ENCODE peak calls at places on chromosomes 11 and 22, in nine cellular contexts. One of them, this sample, is unnamed.

GRCh38 chr11:129856036-129856435 is 39.3 kb downstream of the NFRKB start:
- DNase-seq in A673: no peak
- DNase-seq in mesothelial cell of epicardium: no peak
- DNase-seq in heart left ventricle: no peak
- DNase-seq in fibroblast of the aortic adventitia: no peak
- DNase-seq in kidney: no peak
- DNase-seq in stomach: no peak
- DNase-seq in tibial nerve: no peak
- DNase-seq in cardiac muscle cell: no peak
- DNase-seq in this sample: no peak

GRCh38 chr22:19519041-19519926 is 4.9 kb downstream of the CLDN5 start:
- DNase-seq in heart left ventricle: no peak
- DNase-seq in fibroblast of the aortic adventitia: no peak
- DNase-seq in mesothelial cell of epicardium: no peak
- DNase-seq in cardiac muscle cell: no peak
- DNase-seq in tibial nerve: no peak
- DNase-seq in A673: no peak
- DNase-seq in stomach: no peak
- DNase-seq in kidney: no peak
- DNase-seq in this sample: no peak

GRCh38 chr22:42939941-42940653 is 74.9 kb downstream of the PACSIN2 start:
- DNase-seq in A673: peak
- DNase-seq in heart left ventricle: no peak
- DNase-seq in cardiac muscle cell: peak
- DNase-seq in tibial nerve: no peak
- DNase-seq in kidney: peak
- DNase-seq in mesothelial cell of epicardium: no peak
- DNase-seq in fibroblast of the aortic adventitia: peak
- DNase-seq in stomach: peak
- DNase-seq in this sample: peak

GRCh38 chr11:27120211-27120610 is 79.6 kb downstream of the BBOX1 start:
- DNase-seq in fibroblast of the aortic adventitia: peak
- DNase-seq in cardiac muscle cell: no peak
- DNase-seq in heart left ventricle: no peak
- DNase-seq in stomach: no peak
- DNase-seq in tibial nerve: no peak
- DNase-seq in A673: no peak
- DNase-seq in kidney: no peak
- DNase-seq in mesothelial cell of epicardium: no peak
- DNase-seq in this sample: no peak

GRCh38 chr22:27641049-27641790 is 160.3 kb downstream of the MN1 start:
- DNase-seq in kidney: no peak
- DNase-seq in fibroblast of the aortic adventitia: peak
- DNase-seq in heart left ventricle: no peak
- DNase-seq in tibial nerve: no peak
- DNase-seq in mesothelial cell of epicardium: no peak
- DNase-seq in stomach: no peak
- DNase-seq in A673: peak
- DNase-seq in cardiac muscle cell: no peak
- DNase-seq in this sample: no peak

GRCh38 chr11:110833033-110833484 is 120.8 kb upstream of the ARHGAP20 start:
- DNase-seq in cardiac muscle cell: peak
- DNase-seq in heart left ventricle: no peak
- DNase-seq in mesothelial cell of epicardium: no peak
- DNase-seq in stomach: no peak
- DNase-seq in kidney: no peak
- DNase-seq in fibroblast of the aortic adventitia: peak
- DNase-seq in A673: peak
- DNase-seq in tibial nerve: no peak
- DNase-seq in this sample: no peak

GRCh38 chr11:110777765-110778164 is 65.5 kb upstream of the ARHGAP20 start:
- DNase-seq in mesothelial cell of epicardium: no peak
- DNase-seq in fibroblast of the aortic adventitia: peak
- DNase-seq in kidney: no peak
- DNase-seq in stomach: peak
- DNase-seq in A673: peak
- DNase-seq in cardiac muscle cell: peak
- DNase-seq in heart left ventricle: no peak
- DNase-seq in tibial nerve: peak
- DNase-seq in this sample: peak

GRCh38 chr11:59802639-59803176 is 7.9 kb downstream of the MRPL16 start:
- DNase-seq in fibroblast of the aortic adventitia: peak
- DNase-seq in A673: peak
- DNase-seq in tibial nerve: peak
- DNase-seq in heart left ventricle: peak
- DNase-seq in kidney: no peak
- DNase-seq in stomach: no peak
- DNase-seq in mesothelial cell of epicardium: no peak
- DNase-seq in cardiac muscle cell: peak
- DNase-seq in this sample: peak

GRCh38 chr11:90124371-90124770 is 10.1 kb upstream of the NAALAD2 start:
- DNase-seq in tibial nerve: no peak
- DNase-seq in kidney: no peak
- DNase-seq in stomach: no peak
- DNase-seq in heart left ventricle: no peak
- DNase-seq in A673: no peak
- DNase-seq in cardiac muscle cell: no peak
- DNase-seq in mesothelial cell of epicardium: no peak
- DNase-seq in fibroblast of the aortic adventitia: no peak
- DNase-seq in this sample: no peak

GRCh38 chr11:45209904-45210699 is 63.7 kb downstream of the PRDM11 start:
- DNase-seq in cardiac muscle cell: peak
- DNase-seq in fibroblast of the aortic adventitia: peak
- DNase-seq in kidney: peak
- DNase-seq in stomach: peak
- DNase-seq in mesothelial cell of epicardium: peak
- DNase-seq in heart left ventricle: peak
- DNase-seq in tibial nerve: peak
- DNase-seq in A673: peak
- DNase-seq in this sample: peak

GRCh38 chr11:31973175-31973574 is 117.7 kb upstream of the RCN1 start:
- DNase-seq in tibial nerve: no peak
- DNase-seq in mesothelial cell of epicardium: no peak
- DNase-seq in kidney: no peak
- DNase-seq in cardiac muscle cell: no peak
- DNase-seq in A673: no peak
- DNase-seq in fibroblast of the aortic adventitia: no peak
- DNase-seq in heart left ventricle: no peak
- DNase-seq in stomach: no peak
- DNase-seq in this sample: no peak

GRCh38 chr11:100546714-100547113 is 140.4 kb upstream of the ARHGAP42 start:
- DNase-seq in kidney: no peak
- DNase-seq in fibroblast of the aortic adventitia: peak
- DNase-seq in tibial nerve: no peak
- DNase-seq in heart left ventricle: no peak
- DNase-seq in stomach: no peak
- DNase-seq in cardiac muscle cell: peak
- DNase-seq in mesothelial cell of epicardium: no peak
- DNase-seq in A673: peak
- DNase-seq in this sample: no peak

GRCh38 chr22:46072030-46072881 is 78.1 kb upstream of the PPARA start:
- DNase-seq in tibial nerve: no peak
- DNase-seq in kidney: peak
- DNase-seq in mesothelial cell of epicardium: peak
- DNase-seq in cardiac muscle cell: peak
- DNase-seq in A673: peak
- DNase-seq in heart left ventricle: peak
- DNase-seq in stomach: peak
- DNase-seq in fibroblast of the aortic adventitia: peak
- DNase-seq in this sample: peak

GRCh38 chr22:17896552-17896951 is 122.3 kb upstream of the BID start:
- DNase-seq in A673: peak
- DNase-seq in fibroblast of the aortic adventitia: no peak
- DNase-seq in cardiac muscle cell: peak
- DNase-seq in stomach: peak
- DNase-seq in tibial nerve: no peak
- DNase-seq in heart left ventricle: no peak
- DNase-seq in mesothelial cell of epicardium: no peak
- DNase-seq in kidney: no peak
- DNase-seq in this sample: peak
- TF ChIP-seq CTCF in A673: peak
- TF ChIP-seq CTCF in fibroblast of the aortic adventitia: peak
- TF ChIP-seq CTCF in cardiac muscle cell: peak
- TF ChIP-seq CTCF in stomach: peak
- TF ChIP-seq CTCF in tibial nerve: no peak
- TF ChIP-seq CTCF in heart left ventricle: no peak
- TF ChIP-seq CTCF in mesothelial cell of epicardium: peak
- TF ChIP-seq CTCF in kidney: peak
- TF ChIP-seq CTCF in this sample: peak

GRCh38 chr11:120564573-120565301 is 53.2 kb downstream of the GRIK4 start:
- DNase-seq in mesothelial cell of epicardium: no peak
- DNase-seq in heart left ventricle: peak
- DNase-seq in fibroblast of the aortic adventitia: peak
- DNase-seq in kidney: peak
- DNase-seq in stomach: no peak
- DNase-seq in A673: peak
- DNase-seq in cardiac muscle cell: peak
- DNase-seq in tibial nerve: no peak
- DNase-seq in this sample: peak
- TF ChIP-seq CTCF in mesothelial cell of epicardium: no peak
- TF ChIP-seq CTCF in heart left ventricle: no peak
- TF ChIP-seq CTCF in fibroblast of the aortic adventitia: no peak
- TF ChIP-seq CTCF in kidney: no peak
- TF ChIP-seq CTCF in stomach: no peak
- TF ChIP-seq CTCF in A673: peak
- TF ChIP-seq CTCF in cardiac muscle cell: peak
- TF ChIP-seq CTCF in tibial nerve: no peak
- TF ChIP-seq CTCF in this sample: no peak

GRCh38 chr11:33505140-33505539 is 195.5 kb downstream of the C11orf91 start:
- DNase-seq in A673: no peak
- DNase-seq in tibial nerve: no peak
- DNase-seq in heart left ventricle: no peak
- DNase-seq in mesothelial cell of epicardium: no peak
- DNase-seq in kidney: no peak
- DNase-seq in fibroblast of the aortic adventitia: no peak
- DNase-seq in cardiac muscle cell: no peak
- DNase-seq in stomach: no peak
- DNase-seq in this sample: no peak

GRCh38 chr11:33507967-33508366 is 192.7 kb downstream of the C11orf91 start:
- DNase-seq in cardiac muscle cell: peak
- DNase-seq in A673: peak
- DNase-seq in tibial nerve: no peak
- DNase-seq in fibroblast of the aortic adventitia: peak
- DNase-seq in kidney: no peak
- DNase-seq in mesothelial cell of epicardium: no peak
- DNase-seq in stomach: no peak
- DNase-seq in heart left ventricle: no peak
- DNase-seq in this sample: peak

DNA sequence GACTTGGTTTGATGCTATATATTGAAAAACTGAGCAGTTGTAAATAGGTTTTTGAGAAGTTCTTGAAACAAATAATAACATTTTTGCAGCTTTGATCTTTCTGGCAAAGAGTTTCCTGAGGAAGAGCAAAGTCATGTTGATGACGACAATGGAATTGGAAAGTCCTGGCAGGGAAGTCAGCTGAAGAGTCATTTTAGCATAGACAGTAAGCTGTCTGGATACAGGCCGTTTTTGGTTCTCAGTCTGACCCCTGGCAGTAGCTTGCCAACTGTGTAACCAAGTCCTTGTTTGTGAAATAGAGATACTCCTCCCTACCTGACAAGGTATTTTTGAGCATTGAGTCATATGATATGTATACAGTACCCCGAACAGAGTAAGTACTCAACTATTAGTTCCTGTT is 193.3 kb downstream of the C11orf91 start:
- DNase-seq in kidney: no peak
- DNase-seq in heart left ventricle: no peak
- DNase-seq in fibroblast of the aortic adventitia: no peak
- DNase-seq in mesothelial cell of epicardium: no peak
- DNase-seq in tibial nerve: no peak
- DNase-seq in stomach: no peak
- DNase-seq in A673: no peak
- DNase-seq in cardiac muscle cell: no peak
- DNase-seq in this sample: no peak
- TF ChIP-seq CTCF in kidney: no peak
- TF ChIP-seq CTCF in heart left ventricle: no peak
- TF ChIP-seq CTCF in fibroblast of the aortic adventitia: no peak
- TF ChIP-seq CTCF in mesothelial cell of epicardium: no peak
- TF ChIP-seq CTCF in tibial nerve: no peak
- TF ChIP-seq CTCF in stomach: no peak
- TF ChIP-seq CTCF in A673: no peak
- TF ChIP-seq CTCF in cardiac muscle cell: no peak
- TF ChIP-seq CTCF in this sample: no peak

GRCh38 chr11:30917859-30918478 is 331.8 kb upstream of the MPPED2 start:
- DNase-seq in heart left ventricle: no peak
- DNase-seq in stomach: no peak
- DNase-seq in cardiac muscle cell: peak
- DNase-seq in tibial nerve: peak
- DNase-seq in fibroblast of the aortic adventitia: peak
- DNase-seq in kidney: no peak
- DNase-seq in mesothelial cell of epicardium: no peak
- DNase-seq in A673: peak
- DNase-seq in this sample: no peak

GRCh38 chr11:30916764-30917163 is 330.6 kb upstream of the MPPED2 start:
- DNase-seq in fibroblast of the aortic adventitia: no peak
- DNase-seq in heart left ventricle: no peak
- DNase-seq in cardiac muscle cell: no peak
- DNase-seq in stomach: no peak
- DNase-seq in kidney: no peak
- DNase-seq in mesothelial cell of epicardium: no peak
- DNase-seq in tibial nerve: no peak
- DNase-seq in A673: no peak
- DNase-seq in this sample: no peak

GRCh38 chr11:30911247-30911646 is 325.1 kb upstream of the MPPED2 start:
- DNase-seq in cardiac muscle cell: no peak
- DNase-seq in stomach: no peak
- DNase-seq in A673: no peak
- DNase-seq in tibial nerve: no peak
- DNase-seq in fibroblast of the aortic adventitia: no peak
- DNase-seq in mesothelial cell of epicardium: no peak
- DNase-seq in kidney: no peak
- DNase-seq in heart left ventricle: no peak
- DNase-seq in this sample: no peak

GRCh38 chr11:30919389-30920172 is 333.4 kb upstream of the MPPED2 start:
- DNase-seq in fibroblast of the aortic adventitia: peak
- DNase-seq in mesothelial cell of epicardium: no peak
- DNase-seq in cardiac muscle cell: no peak
- DNase-seq in stomach: no peak
- DNase-seq in kidney: no peak
- DNase-seq in A673: no peak
- DNase-seq in tibial nerve: no peak
- DNase-seq in heart left ventricle: no peak
- DNase-seq in this sample: no peak

GRCh38 chr11:30914143-30914762 is 328.1 kb upstream of the MPPED2 start:
- DNase-seq in mesothelial cell of epicardium: peak
- DNase-seq in tibial nerve: peak
- DNase-seq in heart left ventricle: peak
- DNase-seq in stomach: peak
- DNase-seq in kidney: peak
- DNase-seq in A673: peak
- DNase-seq in fibroblast of the aortic adventitia: peak
- DNase-seq in cardiac muscle cell: peak
- DNase-seq in this sample: peak
- TF ChIP-seq CTCF in mesothelial cell of epicardium: no peak
- TF ChIP-seq CTCF in tibial nerve: peak
- TF ChIP-seq CTCF in heart left ventricle: peak
- TF ChIP-seq CTCF in stomach: peak
- TF ChIP-seq CTCF in kidney: peak
- TF ChIP-seq CTCF in A673: peak
- TF ChIP-seq CTCF in fibroblast of the aortic adventitia: peak
- TF ChIP-seq CTCF in cardiac muscle cell: peak
- TF ChIP-seq CTCF in this sample: peak

GRCh38 chr11:15258433-15259350 is 144.0 kb downstream of the INSC start:
- DNase-seq in kidney: no peak
- DNase-seq in stomach: no peak
- DNase-seq in A673: peak
- DNase-seq in mesothelial cell of epicardium: no peak
- DNase-seq in heart left ventricle: no peak
- DNase-seq in cardiac muscle cell: peak
- DNase-seq in tibial nerve: no peak
- DNase-seq in fibroblast of the aortic adventitia: peak
- DNase-seq in this sample: no peak
- TF ChIP-seq CTCF in kidney: peak
- TF ChIP-seq CTCF in stomach: no peak
- TF ChIP-seq CTCF in A673: peak
- TF ChIP-seq CTCF in mesothelial cell of epicardium: no peak
- TF ChIP-seq CTCF in heart left ventricle: no peak
- TF ChIP-seq CTCF in cardiac muscle cell: no peak
- TF ChIP-seq CTCF in tibial nerve: no peak
- TF ChIP-seq CTCF in fibroblast of the aortic adventitia: no peak
- TF ChIP-seq CTCF in this sample: no peak

This sample was measured in adrenal gland.